ENCODE peak calls at places on chromosomes 2 and 18, in eight cellular contexts. B, W, F, N, M, S, P and Y are unnamed samples.

GRCh38 chr2:118388771-118389170 is 300.5 kb downstream of the INSIG2 start:
- DNase-seq in S (no peak), N (no peak), M (peak), B (no peak), W (peak), F (no peak), P (no peak), Y (peak)

GRCh38 chr18:36744261-36744876 is 84.4 kb downstream of the TPGS2 start:
- DNase-seq in B (no peak), S (no peak), M (peak), F (no peak), P (no peak), W (no peak), N (no peak), Y (no peak)

GRCh38 chr2:109674894-109675534 is 60.9 kb downstream of the SOWAHC start:
- DNase-seq in N (no peak), F (no peak), S (no peak), B (peak), W (no peak), M (no peak), P (no peak), Y (no peak)

GRCh38 chr2:48016620-48017019 is 110.3 kb upstream of the FBXO11 start:
- DNase-seq in P (no peak), W (no peak), S (no peak), M (no peak), B (no peak), F (no peak), N (no peak), Y (no peak)

GRCh38 chr2:47043891-47044239 is 111.2 kb downstream of the STPG4 start:
- DNase-seq in F (no peak), M (no peak), S (no peak), W (no peak), B (no peak), N (no peak), P (peak), Y (no peak)

GRCh38 chr18:80210312-80211083 is 36.8 kb downstream of the PARD6G start:
- DNase-seq in S (no peak), P (no peak), B (no peak), M (no peak), W (no peak), F (no peak), N (no peak), Y (no peak)

GRCh38 chr18:21344860-21345259 is 102.8 kb downstream of the GREB1L start:
- DNase-seq in P (no peak), W (no peak), N (no peak), S (no peak), F (no peak), M (no peak), B (no peak), Y (no peak)

GRCh38 chr2:163213699-163214098 is 375.1 kb upstream of the KCNH7 start:
- DNase-seq in S (no peak), N (no peak), P (no peak), M (peak), W (no peak), F (no peak), B (no peak), Y (peak)

GRCh38 chr2:197363998-197364397 is 53.4 kb upstream of the ANKRD44 start:
- DNase-seq in P (no peak), M (no peak), B (no peak), N (no peak), W (no peak), F (no peak), S (no peak), Y (no peak)

GRCh38 chr2:95325590-95326432 is 28.7 kb downstream of the KCNIP3 start:
- DNase-seq in F (no peak), N (no peak), S (no peak), M (no peak), P (no peak), W (no peak), B (no peak), Y (no peak)

GRCh38 chr2:211985393-211985792 is 553.2 kb downstream of the ERBB4 start:
- DNase-seq in N (no peak), F (no peak), B (no peak), M (no peak), S (no peak), P (no peak), W (no peak), Y (no peak)

GRCh38 chr18:11983592-11983991 is 2.3 kb downstream of the IMPA2 start:
- DNase-seq in W (no peak), F (no peak), M (no peak), S (no peak), P (no peak), B (peak), N (no peak), Y (no peak)